ENCODE peak calls at places on chromosomes 4 and X, in six cellular contexts. One of them, this sample, is unnamed.

GRCh38 chr4:145890689-145891088 is 47.9 kb downstream of the ZNF827 start:
- DNase-seq in ascending aorta: no peak
- DNase-seq in A549: no peak
- DNase-seq in SK-N-SH: no peak
- DNase-seq in neural progenitor cell: no peak
- DNase-seq in mesenchymal stem cell: no peak
- DNase-seq in this sample: no peak

GRCh38 chrX:68995386-68995779 is 166.6 kb downstream of the EFNB1 start:
- DNase-seq in neural progenitor cell: no peak
- DNase-seq in SK-N-SH: no peak
- DNase-seq in ascending aorta: no peak
- DNase-seq in A549: no peak
- DNase-seq in mesenchymal stem cell: no peak
- DNase-seq in this sample: no peak

GRCh38 chrX:103183912-103184311 is 31.0 kb upstream of the BEX4 start:
- DNase-seq in neural progenitor cell: no peak
- DNase-seq in A549: no peak
- DNase-seq in SK-N-SH: no peak
- DNase-seq in mesenchymal stem cell: no peak
- DNase-seq in ascending aorta: no peak
- DNase-seq in this sample: no peak

GRCh38 chr4:54499308-54500074 is 158.3 kb upstream of the KIT start:
- DNase-seq in ascending aorta: no peak
- DNase-seq in A549: no peak
- DNase-seq in SK-N-SH: no peak
- DNase-seq in neural progenitor cell: peak; percentile 27
- DNase-seq in mesenchymal stem cell: no peak
- DNase-seq in this sample: peak; percentile 16

GRCh38 chr4:101711590-101712255 is 78.8 kb upstream of the BANK1 start:
- DNase-seq in ascending aorta: no peak
- DNase-seq in mesenchymal stem cell: no peak
- DNase-seq in A549: no peak
- DNase-seq in SK-N-SH: no peak
- DNase-seq in neural progenitor cell: no peak
- DNase-seq in this sample: no peak

GRCh38 chrX:23803931-23804381 is 21.0 kb downstream of the SAT1 start:
- DNase-seq in SK-N-SH: no peak
- DNase-seq in A549: peak; percentile 96
- DNase-seq in ascending aorta: no peak
- DNase-seq in mesenchymal stem cell: peak; percentile 75
- DNase-seq in neural progenitor cell: no peak
- DNase-seq in this sample: peak; percentile 55

GRCh38 chrX:13265549-13266132 is 54.2 kb downstream of the ATXN3L start:
- DNase-seq in SK-N-SH: no peak
- DNase-seq in ascending aorta: no peak
- DNase-seq in A549: no peak
- DNase-seq in mesenchymal stem cell: no peak
- DNase-seq in neural progenitor cell: no peak
- DNase-seq in this sample: no peak

GRCh38 chr4:48913346-48913745 is 6.8 kb upstream of the OCIAD2 start:
- DNase-seq in mesenchymal stem cell: peak; percentile 69
- DNase-seq in SK-N-SH: no peak
- DNase-seq in A549: peak; percentile 19
- DNase-seq in ascending aorta: no peak
- DNase-seq in neural progenitor cell: no peak
- DNase-seq in this sample: peak; percentile 52

GRCh38 chrX:72314242-72314641 is 8.5 kb upstream of the CITED1 start:
- DNase-seq in neural progenitor cell: no peak
- DNase-seq in mesenchymal stem cell: no peak
- DNase-seq in ascending aorta: no peak
- DNase-seq in A549: no peak
- DNase-seq in SK-N-SH: no peak
- DNase-seq in this sample: no peak

GRCh38 chrX:72011734-72012133 is 101.1 kb downstream of the NHSL2 start:
- DNase-seq in SK-N-SH: no peak
- DNase-seq in ascending aorta: no peak
- DNase-seq in neural progenitor cell: no peak
- DNase-seq in A549: no peak
- DNase-seq in mesenchymal stem cell: no peak
- DNase-seq in this sample: no peak

GRCh38 chr4:73662709-73663546 is 42.7 kb upstream of the RASSF6 start:
- DNase-seq in A549: peak; percentile 61
- DNase-seq in mesenchymal stem cell: peak; percentile 73
- DNase-seq in SK-N-SH: no peak
- DNase-seq in ascending aorta: no peak
- DNase-seq in neural progenitor cell: no peak
- DNase-seq in this sample: peak; percentile 84

GRCh38 chr4:54495641-54496040 is 162.1 kb upstream of the KIT start:
- DNase-seq in ascending aorta: no peak
- DNase-seq in A549: no peak
- DNase-seq in SK-N-SH: no peak
- DNase-seq in mesenchymal stem cell: no peak
- DNase-seq in neural progenitor cell: no peak
- DNase-seq in this sample: no peak

GRCh38 chr4:19888587-19888986 is 363.1 kb upstream of the SLIT2 start:
- DNase-seq in SK-N-SH: no peak
- DNase-seq in neural progenitor cell: no peak
- DNase-seq in mesenchymal stem cell: no peak
- DNase-seq in A549: no peak
- DNase-seq in ascending aorta: no peak
- DNase-seq in this sample: no peak

GRCh38 chr4:153409924-153410501 is 56.1 kb upstream of the TMEM131L start:
- DNase-seq in SK-N-SH: no peak
- DNase-seq in ascending aorta: no peak
- DNase-seq in neural progenitor cell: peak; percentile 31
- DNase-seq in A549: no peak
- DNase-seq in mesenchymal stem cell: no peak
- DNase-seq in this sample: no peak

GRCh38 chr4:164771088-164771487 is 17.2 kb downstream of the SMIM31 start:
- DNase-seq in SK-N-SH: no peak
- DNase-seq in ascending aorta: no peak
- DNase-seq in mesenchymal stem cell: no peak
- DNase-seq in neural progenitor cell: no peak
- DNase-seq in A549: no peak
- DNase-seq in this sample: peak; percentile 6

GRCh38 chr4:149113804-149114430 is 671.7 kb upstream of the NR3C2 start:
- DNase-seq in SK-N-SH: no peak
- DNase-seq in neural progenitor cell: no peak
- DNase-seq in ascending aorta: no peak
- DNase-seq in A549: no peak
- DNase-seq in mesenchymal stem cell: peak; percentile 22
- DNase-seq in this sample: peak; percentile 77

GRCh38 chr4:138870739-138871633 is 144.6 kb upstream of the NOCT start:
- DNase-seq in mesenchymal stem cell: peak; percentile 81
- DNase-seq in A549: peak; percentile 67
- DNase-seq in neural progenitor cell: peak; percentile 81
- DNase-seq in ascending aorta: no peak
- DNase-seq in SK-N-SH: peak; percentile 70
- DNase-seq in this sample: peak; percentile 90

GRCh38 chr4:163332526-163333405 is at the start of gene NPY1R:
- DNase-seq in neural progenitor cell: peak; percentile 90
- DNase-seq in SK-N-SH: peak; percentile 78
- DNase-seq in mesenchymal stem cell: peak; percentile 87
- DNase-seq in A549: peak; percentile 73
- DNase-seq in ascending aorta: peak; percentile 8
- DNase-seq in this sample: peak; percentile 86

GRCh38 chrX:129976441-129976840 is 6.0 kb upstream of the BCORL1 start:
- DNase-seq in mesenchymal stem cell: no peak
- DNase-seq in neural progenitor cell: no peak
- DNase-seq in SK-N-SH: no peak
- DNase-seq in ascending aorta: no peak
- DNase-seq in A549: no peak
- DNase-seq in this sample: no peak

GRCh38 chr4:8849266-8850073 is 22.2 kb downstream of the HMX1 start:
- DNase-seq in neural progenitor cell: no peak
- DNase-seq in ascending aorta: peak; percentile 6
- DNase-seq in SK-N-SH: peak; percentile 13
- DNase-seq in A549: no peak
- DNase-seq in mesenchymal stem cell: no peak
- DNase-seq in this sample: no peak

GRCh38 chr4:163048447-163048846 is 118.2 kb downstream of the NAF1 start:
- DNase-seq in ascending aorta: no peak
- DNase-seq in mesenchymal stem cell: peak; percentile 43
- DNase-seq in A549: peak; percentile 36
- DNase-seq in neural progenitor cell: peak; percentile 47
- DNase-seq in SK-N-SH: peak; percentile 24
- DNase-seq in this sample: peak; percentile 48

GRCh38 chrX:65667157-65667502 is 324 bp upstream of the MSN start:
- DNase-seq in SK-N-SH: peak; percentile 42
- DNase-seq in A549: no peak
- DNase-seq in ascending aorta: no peak
- DNase-seq in mesenchymal stem cell: no peak
- DNase-seq in neural progenitor cell: no peak
- DNase-seq in this sample: no peak
- H3K4me3 ChIP-seq in SK-N-SH: no peak overlapping the region
- H3K4me3 ChIP-seq in A549: peak overlapping the region; percentile 73
- H3K4me3 ChIP-seq in ascending aorta: peak overlapping the region; percentile 73
- H3K4me3 ChIP-seq in mesenchymal stem cell: peak overlapping the region; percentile 76
- H3K4me3 ChIP-seq in neural progenitor cell: peak overlapping the region; percentile 59
- H3K4me3 ChIP-seq in this sample: no peak overlapping the region

DNA sequence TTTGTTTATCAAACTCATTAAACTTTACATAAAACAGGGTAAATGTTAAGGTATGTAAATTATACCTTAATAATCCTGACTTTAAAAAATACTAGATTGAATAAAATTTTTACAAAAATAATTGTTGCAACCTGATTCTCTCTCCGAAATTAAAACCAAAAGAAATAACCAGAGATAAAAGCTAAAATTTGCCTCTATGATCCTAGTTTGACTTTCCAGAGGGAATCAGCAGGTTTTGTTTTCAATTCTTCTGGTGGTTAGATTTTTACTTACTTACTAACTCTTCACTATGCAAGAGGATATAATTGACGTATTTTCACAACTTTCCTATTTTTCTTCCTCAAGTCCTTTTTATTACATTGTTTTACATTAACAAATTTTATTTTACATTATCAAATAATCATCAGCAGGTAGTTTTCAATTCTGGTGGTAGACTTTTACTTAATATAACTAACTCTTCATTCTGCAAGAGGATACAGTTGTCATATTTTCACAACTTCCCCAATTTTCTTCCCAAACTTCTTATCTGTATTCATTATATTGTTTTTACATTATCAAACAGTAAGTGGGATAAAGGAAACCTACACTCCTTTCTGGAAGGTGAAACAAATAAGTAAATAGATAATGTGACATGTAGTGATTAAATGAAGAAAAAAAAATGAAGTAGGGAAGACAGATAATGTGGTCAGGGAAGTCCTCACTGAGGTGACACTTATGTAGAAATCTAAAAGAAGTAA is 52.2 kb downstream of the TBCK start:
- DNase-seq in ascending aorta: no peak
- DNase-seq in A549: no peak
- DNase-seq in mesenchymal stem cell: no peak
- DNase-seq in neural progenitor cell: no peak
- DNase-seq in SK-N-SH: no peak
- DNase-seq in this sample: no peak
- H3K4me3 ChIP-seq in ascending aorta: no peak overlapping the region
- H3K4me3 ChIP-seq in A549: no peak overlapping the region
- H3K4me3 ChIP-seq in mesenchymal stem cell: no peak overlapping the region
- H3K4me3 ChIP-seq in neural progenitor cell: no peak overlapping the region
- H3K4me3 ChIP-seq in SK-N-SH: no peak overlapping the region
- H3K4me3 ChIP-seq in this sample: no peak overlapping the region

DNA sequence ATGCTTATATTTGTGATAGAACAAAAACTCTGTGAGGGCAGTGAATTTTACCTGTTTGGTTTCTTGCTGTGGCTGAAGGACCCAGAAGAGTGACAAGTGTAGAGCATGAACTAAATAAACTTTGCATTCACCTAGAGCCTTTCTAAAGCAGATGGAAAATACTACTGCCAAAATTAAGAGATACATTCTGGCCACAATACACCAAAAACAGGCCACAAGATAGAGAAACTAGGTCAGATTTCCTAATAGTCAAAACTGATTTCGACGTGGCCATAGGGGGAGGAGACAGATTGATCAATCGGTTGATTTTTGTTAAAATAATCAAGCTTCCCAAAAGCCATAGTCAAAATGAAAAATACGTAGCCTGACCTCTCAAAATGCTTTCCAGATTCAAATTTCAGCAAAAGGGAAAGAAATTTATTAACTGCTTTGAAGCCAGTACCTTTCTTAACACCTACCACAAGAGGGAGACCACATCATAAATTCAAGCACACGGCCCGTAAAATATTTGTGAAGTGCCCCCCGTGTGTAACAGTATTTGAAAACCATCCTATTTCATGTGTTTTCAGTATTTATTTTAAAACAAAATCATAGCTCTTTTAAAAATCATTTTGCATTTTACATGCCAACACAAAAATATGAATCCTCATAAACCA is 132.4 kb downstream of the CORIN start:
- DNase-seq in neural progenitor cell: peak; percentile 42
- DNase-seq in SK-N-SH: peak; percentile 46
- DNase-seq in mesenchymal stem cell: peak; percentile 22
- DNase-seq in ascending aorta: no peak
- DNase-seq in A549: peak; percentile 21
- DNase-seq in this sample: peak; percentile 35
- H3K4me3 ChIP-seq in neural progenitor cell: no peak overlapping the region
- H3K4me3 ChIP-seq in SK-N-SH: no peak overlapping the region
- H3K4me3 ChIP-seq in mesenchymal stem cell: no peak overlapping the region
- H3K4me3 ChIP-seq in ascending aorta: no peak overlapping the region
- H3K4me3 ChIP-seq in A549: no peak overlapping the region
- H3K4me3 ChIP-seq in this sample: no peak overlapping the region

GRCh38 chrX:6307156-6307555 is 78.5 kb upstream of the NLGN4X start:
- DNase-seq in SK-N-SH: no peak
- DNase-seq in A549: no peak
- DNase-seq in neural progenitor cell: no peak
- DNase-seq in ascending aorta: no peak
- DNase-seq in mesenchymal stem cell: no peak
- DNase-seq in this sample: no peak
- H3K4me3 ChIP-seq in SK-N-SH: no peak overlapping the region
- H3K4me3 ChIP-seq in A549: no peak overlapping the region
- H3K4me3 ChIP-seq in neural progenitor cell: no peak overlapping the region
- H3K4me3 ChIP-seq in ascending aorta: no peak overlapping the region
- H3K4me3 ChIP-seq in mesenchymal stem cell: no peak overlapping the region
- H3K4me3 ChIP-seq in this sample: no peak overlapping the region

GRCh38 chr4:792729-793108 is 33.2 kb downstream of the CPLX1 start:
- DNase-seq in mesenchymal stem cell: no peak
- DNase-seq in SK-N-SH: no peak
- DNase-seq in neural progenitor cell: no peak
- DNase-seq in A549: no peak
- DNase-seq in ascending aorta: no peak
- DNase-seq in this sample: no peak
- H3K4me3 ChIP-seq in mesenchymal stem cell: peak overlapping the region; percentile 26
- H3K4me3 ChIP-seq in SK-N-SH: no peak overlapping the region
- H3K4me3 ChIP-seq in neural progenitor cell: no peak overlapping the region
- H3K4me3 ChIP-seq in A549: no peak overlapping the region
- H3K4me3 ChIP-seq in ascending aorta: no peak overlapping the region
- H3K4me3 ChIP-seq in this sample: no peak overlapping the region